ENCODE peak calls at places on chromosome 4, in six cellular contexts. H is RWPE1, M is A673, B is substantia nigra, S is tibial nerve, N is GM23338. Y is an unnamed sample.
A peak's percentile ranks its signal among the peaks of the same experiment; 100 is the strongest.

GRCh38 chr4:126223784-126224407 is 909.1 kb downstream of the FAT4 start:
- DNase-seq in M (peak; percentile 38), H (peak; percentile 18), B (no peak), N (peak; percentile 39), S (no peak), Y (no peak)

GRCh38 chr4:140085062-140085622 is 68.8 kb downstream of the MAML3 start:
- DNase-seq in B (no peak), N (no peak), S (no peak), H (no peak), M (no peak), Y (no peak)

GRCh38 chr4:20196476-20196875 is 55.2 kb upstream of the SLIT2 start:
- DNase-seq in N (no peak), B (no peak), S (no peak), M (no peak), H (no peak), Y (no peak)

GRCh38 chr4:41212221-41213203 is 1.8 kb downstream of the APBB2 start:
- DNase-seq in N (peak; percentile 57), B (peak; percentile 12), S (no peak), M (peak; percentile 38), H (peak; percentile 77), Y (no peak)

GRCh38 chr4:78682090-78682489 is 94.1 kb upstream of the BMP2K start:
- DNase-seq in S (no peak), N (no peak), H (no peak), B (no peak), M (no peak), Y (no peak)

GRCh38 chr4:52076731-52077130 is 25.6 kb downstream of the SPATA18 start:
- DNase-seq in B (no peak), N (peak; percentile 86), S (no peak), M (no peak), H (no peak), Y (no peak)

GRCh38 chr4:121711263-121712000 is 14.7 kb upstream of the ANXA5 start:
- DNase-seq in H (peak; percentile 92), N (peak; percentile 93), B (no peak), M (peak; percentile 97), S (peak; percentile 65), Y (no peak)

GRCh38 chr4:163707873-163708272 is 213.4 kb downstream of the TMA16 start:
- DNase-seq in B (no peak), M (peak; percentile 76), N (peak; percentile 30), S (no peak), H (no peak), Y (no peak)

GRCh38 chr4:2451821-2452785 is 16.8 kb upstream of the RNF4 start:
- DNase-seq in N (no peak), M (no peak), S (no peak), H (no peak), B (no peak), Y (no peak)

GRCh38 chr4:157664726-157665125 is 444.2 kb downstream of the GRIA2 start:
- DNase-seq in N (no peak), S (no peak), B (no peak), M (no peak), H (peak; percentile 8), Y (no peak)
- H3K27ac ChIP-seq in N (no peak overlapping the region), S (no peak overlapping the region), B (no peak overlapping the region), M (no peak overlapping the region), H (no peak overlapping the region), Y (no peak overlapping the region)

GRCh38 chr4:153260152-153260551 is 55.9 kb downstream of the TRIM2 start:
- DNase-seq in S (no peak), B (no peak), M (no peak), N (peak; percentile 61), H (no peak), Y (no peak)
- H3K27ac ChIP-seq in S (no peak overlapping the region), B (no peak overlapping the region), M (peak overlapping the region; percentile 84), N (peak overlapping the region; percentile 86), H (no peak overlapping the region), Y (no peak overlapping the region)

DNA sequence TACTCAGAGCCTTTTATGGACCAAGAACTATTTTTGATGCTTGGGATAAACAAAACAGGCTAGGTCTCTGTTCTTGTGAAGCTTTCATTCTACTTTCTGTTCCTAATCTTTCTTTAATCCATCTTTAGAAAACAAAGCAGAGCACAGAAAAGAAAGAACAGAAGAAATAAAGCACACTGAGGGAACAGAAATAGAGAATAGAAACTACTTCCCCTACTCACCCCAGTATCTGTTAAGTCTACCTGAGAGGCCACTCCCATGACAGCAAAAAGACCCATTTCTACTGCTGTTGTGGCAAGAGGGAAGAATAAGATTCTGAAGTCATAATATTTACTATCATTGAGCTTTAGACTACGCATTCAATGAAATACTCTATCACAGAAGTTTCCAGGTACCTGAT is 9.2 kb downstream of the RFC1 start:
- DNase-seq in S (no peak), B (no peak), N (no peak), M (no peak), H (no peak), Y (no peak)
- H3K27ac ChIP-seq in S (peak overlapping the region; percentile 50), B (peak overlapping the region; percentile 38), N (peak overlapping the region; percentile 3), M (peak overlapping the region; percentile 57), H (no peak overlapping the region), Y (peak overlapping the region; percentile 32)

DNA sequence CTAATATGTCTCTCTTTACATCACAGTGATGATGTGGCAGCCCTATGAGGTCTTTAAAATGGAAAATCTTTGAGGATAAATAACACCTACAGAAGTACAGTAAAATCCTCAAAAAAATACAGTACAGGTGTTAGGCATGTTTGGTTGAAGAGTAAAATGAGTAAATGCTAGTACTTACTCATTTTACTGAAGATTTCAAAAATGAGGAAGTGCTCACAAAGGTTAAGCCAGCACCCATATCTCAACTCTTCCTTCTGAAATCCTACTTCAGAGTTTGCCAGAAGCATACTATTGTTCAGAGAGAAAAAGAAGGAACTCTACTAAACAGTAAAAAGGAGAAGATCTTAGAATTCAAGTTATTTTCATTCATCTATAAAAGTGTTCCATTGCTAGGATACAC is 130.9 kb downstream of the CBR4 start:
- DNase-seq in H (no peak), N (no peak), B (no peak), M (no peak), S (no peak), Y (no peak)
- H3K27ac ChIP-seq in H (no peak overlapping the region), N (no peak overlapping the region), B (no peak overlapping the region), M (no peak overlapping the region), S (peak overlapping the region; percentile 37), Y (peak overlapping the region; percentile 11)

DNA sequence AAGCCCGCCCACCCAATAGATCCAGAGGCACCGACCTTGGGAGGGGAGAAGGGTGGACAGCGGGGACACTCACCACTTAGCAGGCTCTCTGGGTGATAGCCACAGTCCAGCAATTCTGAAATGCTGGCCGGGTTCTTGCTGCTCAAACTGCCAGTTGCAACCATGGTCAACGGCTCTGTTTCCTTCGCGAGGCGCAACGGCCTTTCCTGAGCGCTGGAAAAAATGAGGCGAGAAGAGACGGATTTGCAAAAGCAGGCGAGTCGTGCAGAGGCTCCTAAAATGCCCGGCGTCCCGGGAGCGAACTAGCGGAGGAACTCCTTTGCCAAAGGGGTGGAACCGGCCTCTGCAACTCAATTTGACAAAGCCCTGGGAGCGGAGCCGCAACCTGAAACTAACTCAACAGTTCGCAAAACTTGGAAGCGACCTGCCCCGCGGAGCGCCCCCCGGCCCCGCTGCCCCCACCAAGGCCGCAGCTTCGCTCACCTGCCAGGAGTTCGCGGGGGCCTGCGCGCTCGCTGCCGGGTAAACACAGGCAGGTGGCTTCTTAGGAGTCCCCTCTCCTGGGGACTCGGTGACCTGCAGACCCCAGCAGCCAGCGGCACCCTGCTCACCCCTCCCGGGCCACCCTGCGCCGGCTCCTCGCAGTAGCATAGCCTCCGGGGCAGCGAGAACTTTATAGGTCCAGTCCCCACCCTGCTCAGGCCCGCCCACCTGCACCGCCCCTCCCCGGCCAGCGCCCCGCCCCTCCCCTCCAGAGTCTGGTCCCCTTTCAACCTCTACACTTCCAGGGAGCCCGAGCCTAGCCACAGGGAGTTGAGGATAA is at the start of gene DDIT4L:
- DNase-seq in B (no peak), M (peak; percentile 48), H (peak; percentile 27), N (peak; percentile 76), S (peak; percentile 17), Y (no peak)
- H3K27ac ChIP-seq in B (no peak within 1 kb of the TSS), M (no peak within 1 kb of the TSS), H (no peak within 1 kb of the TSS), N (no peak within 1 kb of the TSS), S (no peak within 1 kb of the TSS), Y (no peak within 1 kb of the TSS)

Y was measured in epithelial cell of prostate.